ENCODE peak calls at places on chromosome 1, in four cellular contexts. Y is HepG2, I is GM12878, C is H1. Q is an unnamed sample.

GRCh38 chr1:236864211-236864610 is 69.1 kb downstream of the MTR start:
- DNase-seq in Y (no peak), I (no peak), C (no peak), Q (no peak)

GRCh38 chr1:81549588-81550127 is 251.1 kb upstream of the ADGRL2 start:
- DNase-seq in I (peak), Y (peak), C (no peak), Q (peak)

GRCh38 chr1:215375386-215375785 is 191.7 kb upstream of the KCTD3 start:
- DNase-seq in I (no peak), C (no peak), Y (no peak), Q (no peak)

GRCh38 chr1:185917646-185918045 is 183.5 kb downstream of the HMCN1 start:
- DNase-seq in C (no peak), I (no peak), Y (no peak), Q (no peak)

GRCh38 chr1:236150972-236151371 is 8.6 kb downstream of the GPR137B start:
- DNase-seq in Y (no peak), C (no peak), I (no peak), Q (no peak)

GRCh38 chr1:156815307-156815826 is 1.3 kb downstream of the SH2D2A start:
- DNase-seq in I (no peak), Y (no peak), C (no peak), Q (peak)

GRCh38 chr1:85581802-85582686 is 1.5 kb downstream of the CCN1 start:
- DNase-seq in I (no peak), C (no peak), Y (peak), Q (peak)

GRCh38 chr1:20290624-20291597 is at the start of gene VWA5B1:
- DNase-seq in I (no peak), Y (no peak), C (peak), Q (peak)

DNA sequence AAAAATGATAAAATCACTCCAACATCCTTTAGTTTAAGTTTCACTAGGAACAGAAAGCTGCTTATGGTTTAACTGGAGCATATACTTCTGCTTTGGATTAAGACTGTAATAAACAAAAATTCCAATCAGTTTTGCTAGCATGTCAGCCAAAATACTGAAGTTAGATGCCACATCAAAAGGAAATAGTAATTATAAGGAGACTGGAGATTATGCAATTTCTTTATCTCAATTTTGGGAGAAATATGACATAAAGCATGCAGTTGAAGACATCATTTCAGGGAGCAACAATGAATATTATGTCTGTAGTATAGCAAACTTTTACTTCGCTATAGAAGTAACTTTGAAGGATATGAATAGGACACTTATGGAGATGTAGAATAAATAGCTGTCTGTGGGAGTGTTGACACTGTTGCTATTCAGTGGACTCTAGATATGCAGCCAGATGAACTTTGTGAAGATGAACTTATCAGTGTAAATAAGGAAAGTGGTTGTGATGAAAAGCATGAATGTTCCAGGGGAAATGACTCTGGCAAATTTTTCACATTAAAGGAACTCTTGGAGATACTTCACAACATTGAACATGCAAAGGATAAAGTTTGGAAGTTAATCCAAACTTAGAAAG is 107.8 kb downstream of the RABGAP1L start:
- DNase-seq in I (no peak), C (no peak), Y (peak), Q (no peak)
- TF ChIP-seq CHD2 in I (no peak), C (no peak), Y (no peak), Q (no peak)

GRCh38 chr1:159778266-159778665 is 2.5 kb upstream of the DUSP23 start:
- DNase-seq in C (no peak), Y (no peak), I (no peak), Q (no peak)

GRCh38 chr1:159779403-159779851 is 1.3 kb upstream of the DUSP23 start:
- DNase-seq in Y (no peak), C (no peak), I (no peak), Q (no peak)

GRCh38 chr1:159774465-159774864 is 6.3 kb upstream of the DUSP23 start:
- DNase-seq in I (no peak), Y (no peak), C (no peak), Q (no peak)

GRCh38 chr1:159771501-159771900 is 9.3 kb upstream of the DUSP23 start:
- DNase-seq in C (no peak), Y (no peak), I (no peak), Q (no peak)

GRCh38 chr1:159775716-159776115 is 5.0 kb upstream of the DUSP23 start:
- DNase-seq in Y (no peak), C (no peak), I (no peak), Q (no peak)
- TF ChIP-seq TCF12 in Y (no peak), C (no peak), I (no peak), Q (no peak)

GRCh38 chr1:84061336-84061735 is 62.4 kb upstream of the TTLL7 start:
- DNase-seq in C (no peak), I (no peak), Y (no peak), Q (no peak)
- TF ChIP-seq CHD2 in C (no peak), I (no peak), Y (no peak), Q (no peak)

GRCh38 chr1:240030236-240030635 is 61.4 kb upstream of the FMN2 start:
- DNase-seq in I (no peak), C (no peak), Y (no peak), Q (no peak)
- TF ChIP-seq TCF12 in I (no peak), C (no peak), Y (no peak), Q (peak)

DNA sequence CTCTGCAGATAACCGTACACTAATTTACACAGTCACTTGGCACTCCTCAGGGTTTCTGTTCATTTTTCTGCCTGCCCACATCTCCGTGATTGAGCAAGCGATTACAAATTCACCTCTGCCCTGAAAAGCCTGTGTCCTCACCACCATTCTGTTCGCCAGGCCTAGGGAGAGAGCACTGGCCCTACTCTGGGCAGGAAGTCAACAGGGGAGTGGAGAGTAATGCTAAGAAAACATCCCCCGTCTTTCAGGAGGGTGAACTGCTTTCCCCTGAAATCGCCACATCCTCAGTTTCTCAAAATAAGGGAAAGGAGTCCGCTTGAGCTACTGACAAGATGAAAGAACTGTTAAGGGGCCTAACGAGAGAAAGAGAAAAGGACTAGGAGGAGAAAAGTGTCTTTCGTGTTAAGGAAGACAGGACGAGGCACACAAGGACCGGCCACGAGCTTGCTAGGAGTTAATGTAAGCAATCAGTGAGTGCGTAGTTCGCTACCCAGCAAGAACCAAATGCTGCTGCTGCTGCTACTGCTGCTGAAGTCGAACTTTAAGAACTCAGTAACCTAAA is 632 bp downstream of the PEX19 start:
- DNase-seq in I (no peak), Y (peak), C (no peak), Q (no peak)
- TF ChIP-seq CHD2 in I (no peak), Y (no peak), C (no peak), Q (no peak)

Q was measured in SK-N-SH.